ENCODE peak calls at places on chromosomes 12 and 14, in eight cellular contexts. R is lung; E is adrenal gland; V is lower leg skin; S is CD8-positive, alpha-beta T cell; U is endothelial cell; P is WTC11; B is bronchial epithelial cell. Q is an unnamed sample.
A peak's percentile ranks its signal among the peaks of the same experiment; 100 is the strongest.

GRCh38 chr14:76924363-76925151 is 98.3 kb downstream of the LRRC74A start:
- DNase-seq in R (no peak), S (no peak), B (no peak), P (peak; percentile 86), U (peak; percentile 52), V (no peak), E (peak; percentile 64), Q (no peak)

GRCh38 chr12:6887460-6887859 is 14.4 kb upstream of the SPSB2 start:
- DNase-seq in U (no peak), R (no peak), B (no peak), S (no peak), E (no peak), V (no peak), P (no peak), Q (no peak)

GRCh38 chr12:50764861-50765324 is 992 bp downstream of the ATF1 start:
- DNase-seq in B (peak; percentile 57), U (no peak), P (no peak), S (no peak), E (peak; percentile 45), R (peak; percentile 39), V (peak; percentile 87), Q (peak; percentile 72)

GRCh38 chr14:34951286-34951685 is 31.5 kb upstream of the SRP54 start:
- DNase-seq in B (no peak), S (no peak), U (no peak), R (no peak), E (no peak), V (no peak), P (no peak), Q (no peak)

GRCh38 chr14:73472182-73473114 is 14.1 kb upstream of the NUMB start:
- DNase-seq in R (no peak), B (peak; percentile 70), P (no peak), V (peak; percentile 66), U (no peak), E (no peak), S (no peak), Q (peak; percentile 74)

GRCh38 chr14:94113908-94114588 is 3.5 kb downstream of the IFI27 start:
- DNase-seq in R (no peak), U (no peak), B (no peak), E (no peak), P (no peak), V (peak; percentile 49), S (no peak), Q (no peak)

GRCh38 chr14:56487090-56487667 is 92.4 kb upstream of the TMEM260 start:
- DNase-seq in B (peak; percentile 17), S (no peak), U (no peak), E (no peak), R (no peak), V (no peak), P (no peak), Q (peak; percentile 8)

GRCh38 chr12:62647586-62647985 is 181.0 kb downstream of the MON2 start:
- DNase-seq in U (no peak), S (no peak), V (peak; percentile 88), B (no peak), R (no peak), E (peak; percentile 28), P (no peak), Q (no peak)

GRCh38 chr14:55964081-55964480 is 154.1 kb upstream of the PELI2 start:
- DNase-seq in R (no peak), E (no peak), P (no peak), V (no peak), S (no peak), U (no peak), B (no peak), Q (no peak)

GRCh38 chr12:40225984-40226602 is 1.3 kb downstream of the LRRK2 start:
- DNase-seq in E (no peak), U (no peak), P (no peak), B (no peak), R (no peak), V (no peak), S (no peak), Q (no peak)

GRCh38 chr14:61247935-61248334 is 33.2 kb downstream of the TMEM30B start:
- DNase-seq in B (peak; percentile 56), P (no peak), E (no peak), V (no peak), U (no peak), S (no peak), R (no peak), Q (no peak)

GRCh38 chr12:56256326-56256960 is 1.7 kb downstream of the ANKRD52 start:
- DNase-seq in S (no peak), V (no peak), R (no peak), U (no peak), E (peak; percentile 74), B (no peak), P (peak; percentile 36), Q (no peak)
- TF ChIP-seq CTCF in S (no peak), V (no peak), R (no peak), U (no peak), E (no peak), B (no peak), P (no peak), Q (no peak)

GRCh38 chr14:52547526-52547925 is 4.8 kb downstream of the TXNDC16 start:
- DNase-seq in S (no peak), U (no peak), P (no peak), R (no peak), E (no peak), V (no peak), B (no peak), Q (no peak)
- TF ChIP-seq CTCF in S (no peak), U (no peak), P (no peak), R (no peak), E (no peak), V (no peak), B (no peak), Q (no peak)

DNA sequence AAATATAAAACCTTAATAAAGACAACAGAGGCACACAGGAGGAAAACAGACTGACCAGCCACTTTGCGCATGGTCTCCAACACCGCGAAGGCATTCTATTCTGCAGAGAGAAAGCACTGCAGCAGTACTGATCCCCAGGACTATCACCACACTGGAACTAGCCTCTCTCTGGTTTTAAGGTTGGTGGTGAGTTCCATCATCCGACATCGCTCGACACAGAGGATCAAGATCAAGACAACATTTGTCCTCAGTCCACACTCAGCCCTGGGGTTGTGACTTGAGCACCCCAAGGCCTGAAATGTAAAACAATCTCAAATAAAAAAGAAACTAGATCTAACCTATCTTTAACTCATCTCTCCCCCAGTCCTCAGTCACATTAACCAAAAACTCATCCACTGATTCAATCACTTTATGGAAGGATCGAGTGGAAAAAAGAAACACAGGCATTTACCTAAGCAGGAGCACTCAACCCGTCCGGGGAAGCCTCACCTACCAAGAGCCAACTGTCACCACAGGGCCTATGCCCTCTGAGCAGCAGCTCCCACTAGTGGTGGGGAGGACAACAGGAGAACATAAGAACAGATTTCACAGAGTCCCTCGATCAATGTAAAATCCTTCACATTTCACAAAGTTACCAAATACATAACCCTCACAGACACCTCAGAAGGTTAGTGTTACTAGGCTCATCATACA is 17.7 kb downstream of the STXBP6 start:
- DNase-seq in S (no peak), E (no peak), U (no peak), B (no peak), R (no peak), V (no peak), P (peak; percentile 47), Q (peak; percentile 64)
- TF ChIP-seq CTCF in S (no peak), E (no peak), U (no peak), B (no peak), R (no peak), V (no peak), P (peak; percentile 30), Q (no peak)

GRCh38 chr12:109582636-109583035 is 9.0 kb downstream of the MVK start:
- DNase-seq in U (no peak), V (no peak), R (peak; percentile 90), P (peak; percentile 45), E (no peak), B (peak; percentile 41), S (no peak), Q (no peak)
- TF ChIP-seq CTCF in U (no peak), V (no peak), R (no peak), P (no peak), E (no peak), B (peak; percentile 33), S (no peak), Q (no peak)

DNA sequence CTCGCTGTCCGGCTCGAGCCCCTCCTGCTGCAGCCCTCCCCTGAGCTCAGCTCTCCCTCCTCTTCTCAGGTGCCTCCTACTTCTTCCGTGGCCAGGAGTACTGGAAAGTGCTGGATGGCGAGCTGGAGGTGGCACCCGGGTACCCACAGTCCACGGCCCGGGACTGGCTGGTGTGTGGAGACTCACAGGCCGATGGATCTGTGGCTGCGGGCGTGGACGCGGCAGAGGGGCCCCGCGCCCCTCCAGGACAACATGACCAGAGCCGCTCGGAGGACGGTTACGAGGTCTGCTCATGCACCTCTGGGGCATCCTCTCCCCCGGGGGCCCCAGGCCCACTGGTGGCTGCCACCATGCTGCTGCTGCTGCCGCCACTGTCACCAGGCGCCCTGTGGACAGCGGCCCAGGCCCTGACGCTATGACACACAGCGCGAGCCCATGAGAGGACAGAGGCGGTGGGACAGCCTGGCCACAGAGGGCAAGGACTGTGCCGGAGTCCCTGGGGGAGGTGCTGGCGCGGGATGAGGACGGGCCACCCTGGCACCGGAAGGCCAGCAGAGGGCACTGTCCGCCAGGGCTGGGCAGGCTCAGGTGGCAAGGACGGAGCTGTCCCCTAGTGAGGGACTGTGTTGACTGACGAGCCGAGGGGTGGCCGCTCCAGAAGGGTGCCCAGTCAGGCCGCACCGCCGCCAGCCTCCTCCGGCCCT is 22.8 kb downstream of the MMP17 start:
- DNase-seq in B (no peak), E (peak; percentile 75), U (no peak), V (no peak), P (peak; percentile 67), S (no peak), R (no peak), Q (peak; percentile 84)
- TF ChIP-seq CTCF in B (no peak), E (peak; percentile 67), U (no peak), V (no peak), P (peak; percentile 38), S (no peak), R (peak; percentile 45), Q (peak; percentile 92)

GRCh38 chr14:103087343-103087835 is 3.4 kb downstream of the LBHD2 start:
- DNase-seq in E (no peak), V (no peak), R (no peak), U (no peak), B (no peak), P (no peak), S (no peak), Q (no peak)
- TF ChIP-seq CTCF in E (no peak), V (no peak), R (no peak), U (no peak), B (no peak), P (no peak), S (no peak), Q (no peak)

DNA sequence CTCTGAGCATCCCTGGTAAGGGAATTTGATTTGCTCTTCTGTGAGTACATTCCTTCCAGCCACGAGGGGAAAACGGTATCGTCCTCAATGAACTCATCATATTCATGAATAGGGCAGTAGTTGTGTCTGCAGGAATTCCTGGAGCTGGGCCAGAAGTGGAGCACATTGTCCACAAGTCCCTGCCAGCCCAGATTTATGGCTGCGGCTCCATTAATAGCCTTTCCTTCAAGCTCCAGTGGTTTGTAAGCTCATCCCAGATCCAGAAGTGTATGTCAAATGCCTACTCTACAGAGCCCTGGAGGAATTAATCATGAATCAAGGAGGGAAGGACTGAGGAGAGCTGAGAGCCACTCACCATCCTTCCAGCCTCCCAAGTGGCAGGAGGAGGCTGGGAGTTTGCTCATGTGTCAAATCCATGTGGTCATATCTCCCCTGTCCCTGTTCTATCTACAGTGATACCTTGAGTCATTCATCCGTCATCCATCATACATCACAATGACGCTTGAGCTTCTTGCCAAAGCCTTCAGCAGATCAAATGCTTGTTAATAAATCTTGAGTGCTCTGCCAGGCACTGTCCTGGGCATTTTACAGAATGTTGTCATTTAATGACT is 65.5 kb downstream of the SVOP start:
- DNase-seq in V (no peak), S (no peak), E (peak; percentile 49), B (peak; percentile 33), U (no peak), P (no peak), R (no peak), Q (peak; percentile 48)
- TF ChIP-seq CTCF in V (no peak), S (no peak), E (no peak), B (no peak), U (no peak), P (no peak), R (no peak), Q (no peak)

Q was measured in A549.